ENCODE peak calls at places on chromosomes 16 and 17, in six cellular contexts. A, Q, E, D, B and W are unnamed samples. For H3K27me3, the result is how much of the 10 kb centered on the place peaks cover.

GRCh38 chr17:6231886-6232767 is 161.9 kb downstream of the WSCD1 start:
- DNase-seq in A (no peak), Q (no peak), E (no peak), D (no peak), B (no peak), W (no peak)

GRCh38 chr17:63488851-63489250 is 12.0 kb downstream of the ACE start:
- DNase-seq in A (no peak), Q (no peak), E (no peak), D (no peak), B (no peak), W (no peak)

GRCh38 chr17:49734666-49735490 is 27.1 kb upstream of the SLC35B1 start:
- DNase-seq in A (no peak), Q (no peak), E (no peak), D (no peak), B (no peak), W (no peak)

GRCh38 chr16:85002643-85003042 is 8.7 kb downstream of the ZDHHC7 start:
- DNase-seq in A (no peak), Q (no peak), E (no peak), D (no peak), B (no peak), W (no peak)

GRCh38 chr16:66935319-66936011 is at the start of gene CES2:
- DNase-seq in A (peak), Q (no peak), E (peak), D (no peak), B (no peak), W (peak)

GRCh38 chr17:37067555-37068111 is 118.9 kb downstream of the AATF start:
- DNase-seq in A (peak), Q (no peak), E (peak), D (peak), B (no peak), W (no peak)

GRCh38 chr17:76079577-76080206 is 710 bp downstream of the ZACN start:
- DNase-seq in A (no peak), Q (no peak), E (no peak), D (no peak), B (no peak), W (no peak)

GRCh38 chr17:35809855-35810461 is 674 bp downstream of the TAF15 start:
- DNase-seq in A (peak), Q (no peak), E (no peak), D (no peak), B (no peak), W (no peak)

GRCh38 chr16:87233928-87234327 is 83.3 kb downstream of the C16orf95 start:
- DNase-seq in A (peak), Q (no peak), E (no peak), D (no peak), B (no peak), W (no peak)

GRCh38 chr17:35242805-35243458 is at the start of gene SLFN5:
- DNase-seq in A (peak), Q (peak), E (peak), D (peak), B (peak), W (peak)

GRCh38 chr17:19579867-19580565 is 46.4 kb downstream of the SLC47A1 start:
- DNase-seq in A (no peak), Q (no peak), E (no peak), D (no peak), B (no peak), W (no peak)

GRCh38 chr17:15444805-15445204 is 22.6 kb downstream of the CDRT4 start:
- DNase-seq in A (no peak), Q (no peak), E (no peak), D (no peak), B (no peak), W (no peak)

GRCh38 chr16:14608604-14609003 is 21.5 kb downstream of the PARN start:
- DNase-seq in A (no peak), Q (no peak), E (no peak), D (no peak), B (no peak), W (no peak)

GRCh38 chr17:80811181-80812105 is 180.2 kb upstream of the CHMP6 start:
- DNase-seq in A (no peak), Q (no peak), E (no peak), D (no peak), B (peak), W (peak)

GRCh38 chr17:82910770-82911169 is 70.9 kb upstream of the ZNF750 start:
- DNase-seq in A (no peak), Q (no peak), E (no peak), D (no peak), B (no peak), W (no peak)

GRCh38 chr17:29155966-29156338 is 24.2 kb downstream of the MYO18A start:
- DNase-seq in A (peak), Q (no peak), E (no peak), D (no peak), B (no peak), W (no peak)

GRCh38 chr16:84769416-84769815 is 50.4 kb upstream of the CRISPLD2 start:
- DNase-seq in A (no peak), Q (no peak), E (no peak), D (no peak), B (no peak), W (no peak)

GRCh38 chr17:61065263-61065773 is 334.3 kb upstream of the TBX2 start:
- DNase-seq in A (peak), Q (no peak), E (no peak), D (no peak), B (no peak), W (no peak)

GRCh38 chr17:42598905-42599304 is 10.3 kb downstream of the RETREG3 start:
- DNase-seq in A (no peak), Q (no peak), E (no peak), D (no peak), B (no peak), W (no peak)

GRCh38 chr16:17232487-17232886 is 238.3 kb downstream of the XYLT1 start:
- DNase-seq in A (no peak), Q (no peak), E (no peak), D (no peak), B (no peak), W (no peak)

GRCh38 chr17:79840204-79840988 is 1.2 kb upstream of the CBX4 start:
- DNase-seq in A (peak), Q (no peak), E (peak), D (peak), B (peak), W (no peak)

GRCh38 chr17:48624544-48625501 is 1.3 kb downstream of the HOXB9 start:
- DNase-seq in A (no peak), Q (no peak), E (no peak), D (no peak), B (no peak), W (peak)

GRCh38 chr16:64615647-64616280 is 506.1 kb downstream of the CDH11 start:
- DNase-seq in A (peak), Q (no peak), E (peak), D (no peak), B (no peak), W (no peak)

GRCh38 chr16:496097-496886 is 31.2 kb upstream of the CAPN15 start:
- DNase-seq in A (no peak), Q (no peak), E (no peak), D (no peak), B (no peak), W (no peak)

GRCh38 chr16:499924-500323 is 27.6 kb upstream of the CAPN15 start:
- DNase-seq in A (no peak), Q (no peak), E (no peak), D (no peak), B (no peak), W (no peak)

GRCh38 chr16:495127-495748 is 32.3 kb upstream of the CAPN15 start:
- DNase-seq in A (peak), Q (no peak), E (no peak), D (no peak), B (no peak), W (no peak)

GRCh38 chr16:500699-501098 is 26.8 kb upstream of the CAPN15 start:
- DNase-seq in A (no peak), Q (no peak), E (no peak), D (no peak), B (no peak), W (no peak)

GRCh38 chr16:497258-497657 is 30.3 kb upstream of the CAPN15 start:
- DNase-seq in A (no peak), Q (no peak), E (no peak), D (no peak), B (no peak), W (no peak)
- H3K27me3 ChIP-seq in A (under half), Q (under half), E (under half), D (under half), B (under half), W (under half)

GRCh38 chr17:4247361-4247980 is 16.3 kb downstream of the ANKFY1 start:
- DNase-seq in A (no peak), Q (no peak), E (no peak), D (no peak), B (no peak), W (no peak)
- H3K4me3 ChIP-seq in A (no peak), Q (no peak), E (no peak), D (no peak), B (no peak), W (no peak)

GRCh38 chr17:59796785-59797205 is 89.3 kb downstream of the VMP1 start:
- DNase-seq in A (no peak), Q (no peak), E (no peak), D (no peak), B (no peak), W (no peak)
- H3K27me3 ChIP-seq in A (under half), Q (under half), E (under half), D (under half), B (under half), W (under half)

GRCh38 chr16:20674684-20675487 is 22.6 kb downstream of the ACSM1 start:
- DNase-seq in A (no peak), Q (no peak), E (peak), D (no peak), B (no peak), W (no peak)
- H3K4me3 ChIP-seq in A (no peak), Q (peak), E (peak), D (no peak), B (peak), W (peak)

GRCh38 chr17:4594406-4595349 is 10.3 kb downstream of the SMTNL2 start:
- DNase-seq in A (no peak), Q (no peak), E (peak), D (no peak), B (no peak), W (no peak)
- H3K27me3 ChIP-seq in A (under half), Q (under half), E (under half), D (under half), B (under half), W (under half)

GRCh38 chr16:74677868-74678267 is 11.2 kb upstream of the RFWD3 start:
- DNase-seq in A (no peak), Q (no peak), E (no peak), D (no peak), B (no peak), W (no peak)

GRCh38 chr16:74673876-74674275 is 7.2 kb upstream of the RFWD3 start:
- DNase-seq in A (no peak), Q (no peak), E (no peak), D (no peak), B (no peak), W (no peak)
- H3K4me3 ChIP-seq in A (no peak), Q (no peak), E (no peak), D (no peak), B (no peak), W (no peak)

GRCh38 chr16:77913738-77914263 is 108.5 kb upstream of the CLEC3A start:
- DNase-seq in A (peak), Q (no peak), E (no peak), D (no peak), B (no peak), W (no peak)
- H3K27me3 ChIP-seq in A (under half), Q (under half), E (under half), D (under half), B (under half), W (under half)

DNA sequence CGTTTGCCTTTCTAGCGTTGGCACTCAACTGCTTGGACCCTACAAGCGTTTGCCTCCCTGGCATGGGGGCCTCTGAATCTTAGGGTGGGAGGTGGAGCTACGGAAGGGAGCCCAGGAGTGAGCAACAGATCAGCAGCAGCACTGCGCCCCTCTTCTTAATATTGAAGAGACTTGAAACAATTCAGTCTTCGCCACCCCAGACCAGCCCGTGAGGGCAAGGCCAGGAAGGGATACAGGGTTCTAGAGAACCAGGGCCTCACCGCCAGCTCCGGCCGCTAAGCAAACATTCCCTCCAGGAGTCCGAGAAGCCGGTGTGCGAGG is 1.5 kb upstream of the GPRC5C start:
- DNase-seq in A (no peak), Q (no peak), E (no peak), D (no peak), B (no peak), W (no peak)
- H3K4me3 ChIP-seq in A (no peak), Q (no peak), E (peak), D (no peak), B (no peak), W (no peak)

DNA sequence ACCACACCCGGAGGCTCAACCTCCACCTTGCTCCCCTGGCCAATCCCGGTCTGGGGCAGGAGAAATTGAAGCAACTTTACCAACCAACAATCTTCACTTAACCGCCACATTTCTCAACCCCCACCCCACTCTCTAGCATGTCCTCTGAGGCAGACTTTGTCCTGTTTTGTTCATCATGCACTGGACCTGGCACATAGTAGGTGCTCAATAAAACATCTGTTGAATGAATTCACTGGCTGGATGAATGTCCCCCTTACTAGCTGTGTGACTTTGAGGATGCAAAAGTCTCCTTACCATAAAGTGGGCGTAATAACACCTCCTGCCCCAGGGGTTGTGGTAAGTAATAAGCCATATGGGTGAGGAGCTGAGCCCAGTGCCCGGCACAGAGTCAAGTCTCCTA is 5.8 kb downstream of the SPPL2C start:
- DNase-seq in A (no peak), Q (no peak), E (no peak), D (no peak), B (no peak), W (no peak)
- H3K27me3 ChIP-seq in A (under half), Q (under half), E (under half), D (under half), B (under half), W (under half)

GRCh38 chr17:39701012-39701783 is 1.3 kb downstream of the ERBB2 start:
- DNase-seq in A (no peak), Q (no peak), E (peak), D (no peak), B (no peak), W (no peak)

GRCh38 chr17:39703913-39704312 is 4.0 kb downstream of the ERBB2 start:
- DNase-seq in A (no peak), Q (no peak), E (no peak), D (no peak), B (no peak), W (no peak)

GRCh38 chr17:39702901-39703893 is 3.3 kb downstream of the ERBB2 start:
- DNase-seq in A (peak), Q (no peak), E (no peak), D (no peak), B (no peak), W (no peak)

GRCh38 chr17:39700148-39700987 is 504 bp downstream of the ERBB2 start:
- DNase-seq in A (peak), Q (no peak), E (no peak), D (no peak), B (no peak), W (no peak)

GRCh38 chr17:39701784-39702422 is 2.0 kb downstream of the ERBB2 start:
- DNase-seq in A (no peak), Q (no peak), E (no peak), D (no peak), B (no peak), W (no peak)
- H3K4me3 ChIP-seq in A (no peak), Q (no peak), E (no peak), D (no peak), B (no peak), W (no peak)